ENCODE peak calls at places on chromosome 5, in four cellular contexts. One of them, this sample, is unnamed.

GRCh38 chr5:14168139-14168792 is 25.1 kb downstream of the TRIO start:
- DNase-seq in A549: no peak
- DNase-seq in heart right ventricle: no peak
- DNase-seq in CD8-positive, alpha-beta T cell: no peak
- DNase-seq in this sample: no peak

GRCh38 chr5:3342271-3343100 is 253.1 kb upstream of the IRX1 start:
- DNase-seq in A549: no peak
- DNase-seq in heart right ventricle: no peak
- DNase-seq in CD8-positive, alpha-beta T cell: no peak
- DNase-seq in this sample: no peak

GRCh38 chr5:14208071-14209021 is 65.2 kb downstream of the TRIO start:
- DNase-seq in A549: peak
- DNase-seq in CD8-positive, alpha-beta T cell: no peak
- DNase-seq in heart right ventricle: no peak
- DNase-seq in this sample: peak

GRCh38 chr5:121940741-121941140 is 21.0 kb upstream of the SRFBP1 start:
- DNase-seq in heart right ventricle: no peak
- DNase-seq in A549: no peak
- DNase-seq in CD8-positive, alpha-beta T cell: no peak
- DNase-seq in this sample: no peak

GRCh38 chr5:135887447-135887864 is 8.2 kb downstream of the IL9 start:
- DNase-seq in heart right ventricle: peak
- DNase-seq in CD8-positive, alpha-beta T cell: peak
- DNase-seq in A549: peak
- DNase-seq in this sample: peak

GRCh38 chr5:156128026-156128425 is 198.9 kb upstream of the SGCD start:
- DNase-seq in heart right ventricle: no peak
- DNase-seq in CD8-positive, alpha-beta T cell: no peak
- DNase-seq in A549: no peak
- DNase-seq in this sample: no peak

GRCh38 chr5:115961413-115962238 is 649 bp upstream of the LVRN start:
- DNase-seq in CD8-positive, alpha-beta T cell: no peak
- DNase-seq in heart right ventricle: no peak
- DNase-seq in A549: no peak
- DNase-seq in this sample: peak

GRCh38 chr5:40681351-40682311 is 1.9 kb downstream of the PTGER4 start:
- DNase-seq in A549: no peak
- DNase-seq in CD8-positive, alpha-beta T cell: no peak
- DNase-seq in heart right ventricle: no peak
- DNase-seq in this sample: peak

GRCh38 chr5:135255461-135256178 is 143.4 kb downstream of the MACROH2A1 start:
- DNase-seq in A549: no peak
- DNase-seq in CD8-positive, alpha-beta T cell: no peak
- DNase-seq in heart right ventricle: no peak
- DNase-seq in this sample: no peak

GRCh38 chr5:180289433-180289832 is 2.5 kb downstream of the MAPK9 start:
- DNase-seq in A549: no peak
- DNase-seq in heart right ventricle: no peak
- DNase-seq in CD8-positive, alpha-beta T cell: no peak
- DNase-seq in this sample: no peak

GRCh38 chr5:60287174-60287771 is 393.7 kb upstream of the PDE4D start:
- DNase-seq in heart right ventricle: no peak
- DNase-seq in A549: peak
- DNase-seq in CD8-positive, alpha-beta T cell: no peak
- DNase-seq in this sample: no peak

DNA sequence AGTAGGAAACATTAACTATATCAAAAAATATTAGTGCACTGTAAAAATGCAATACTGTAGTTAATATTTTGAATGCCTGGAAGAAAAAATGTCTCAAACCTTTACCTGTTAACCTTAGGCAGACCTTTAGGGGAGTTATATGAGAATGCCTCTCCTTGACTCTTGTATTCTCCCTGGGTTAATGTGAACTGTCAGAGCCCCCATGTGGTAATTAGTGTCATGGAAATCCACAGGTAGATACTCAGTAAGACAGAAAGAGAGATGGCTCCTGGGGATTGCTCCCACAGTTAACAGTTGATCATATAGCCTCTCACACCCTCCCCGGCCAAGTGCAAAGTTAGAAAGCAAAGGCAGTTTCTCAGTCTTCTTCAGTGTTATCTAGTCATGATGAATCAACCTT is 742.8 kb downstream of the NR2F1-AS1 start:
- DNase-seq in A549: peak
- DNase-seq in CD8-positive, alpha-beta T cell: no peak
- DNase-seq in heart right ventricle: no peak
- DNase-seq in this sample: peak
- TF ChIP-seq CTCF in A549: peak
- TF ChIP-seq CTCF in CD8-positive, alpha-beta T cell: no peak
- TF ChIP-seq CTCF in heart right ventricle: no peak
- TF ChIP-seq CTCF in this sample: no peak

DNA sequence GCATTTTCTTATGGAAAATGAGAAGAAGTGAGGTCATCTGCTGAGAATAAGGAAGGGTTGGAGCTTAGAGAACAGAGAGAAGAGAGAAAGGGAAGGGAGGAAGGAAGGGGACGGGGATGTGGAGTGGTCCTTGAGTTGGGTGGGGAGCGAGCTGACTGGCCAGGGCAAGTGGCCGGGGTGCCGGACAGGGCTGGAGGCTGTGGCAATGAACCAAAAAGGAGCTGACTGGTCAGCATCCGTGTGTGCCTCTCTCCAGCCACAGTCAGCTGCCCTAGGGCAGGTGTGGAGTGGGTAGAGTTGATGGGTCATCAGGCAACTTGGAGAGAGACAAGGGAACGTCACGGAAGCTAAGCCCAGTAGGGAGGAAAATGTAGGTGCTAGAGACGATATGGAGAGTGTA is 234.9 kb upstream of the DAP start:
- DNase-seq in A549: no peak
- DNase-seq in CD8-positive, alpha-beta T cell: no peak
- DNase-seq in heart right ventricle: no peak
- DNase-seq in this sample: no peak
- TF ChIP-seq CTCF in A549: no peak
- TF ChIP-seq CTCF in CD8-positive, alpha-beta T cell: no peak
- TF ChIP-seq CTCF in heart right ventricle: no peak
- TF ChIP-seq CTCF in this sample: no peak

GRCh38 chr5:45521067-45521466 is 175.1 kb downstream of the HCN1 start:
- DNase-seq in A549: peak
- DNase-seq in heart right ventricle: peak
- DNase-seq in CD8-positive, alpha-beta T cell: no peak
- DNase-seq in this sample: no peak
- TF ChIP-seq CTCF in A549: no peak
- TF ChIP-seq CTCF in heart right ventricle: peak
- TF ChIP-seq CTCF in CD8-positive, alpha-beta T cell: no peak
- TF ChIP-seq CTCF in this sample: no peak

DNA sequence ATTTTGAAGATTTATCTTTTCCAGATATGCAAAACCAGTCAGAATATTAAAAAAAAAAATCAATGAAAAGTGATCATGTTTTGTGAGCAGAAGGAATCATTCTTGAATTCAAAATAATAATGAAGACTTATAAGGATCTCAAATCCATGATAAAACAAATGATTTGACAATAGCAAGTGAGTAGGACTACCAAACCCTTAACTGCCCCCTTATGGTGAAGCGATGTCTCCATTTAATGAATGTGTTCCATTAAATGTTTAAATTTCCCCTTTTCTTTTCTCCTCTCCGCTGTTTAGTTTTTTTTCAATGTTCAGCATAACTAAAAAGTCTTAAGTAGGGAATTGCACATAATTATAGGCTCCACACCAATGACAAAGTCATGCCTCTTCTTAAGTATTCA is 12.2 kb upstream of the MARCHF3 start:
- DNase-seq in A549: no peak
- DNase-seq in heart right ventricle: no peak
- DNase-seq in CD8-positive, alpha-beta T cell: no peak
- DNase-seq in this sample: no peak
- TF ChIP-seq CTCF in A549: no peak
- TF ChIP-seq CTCF in heart right ventricle: peak
- TF ChIP-seq CTCF in CD8-positive, alpha-beta T cell: no peak
- TF ChIP-seq CTCF in this sample: no peak

GRCh38 chr5:146043722-146044121 is 61.7 kb downstream of the PLAC8L1 start:
- DNase-seq in CD8-positive, alpha-beta T cell: no peak
- DNase-seq in A549: no peak
- DNase-seq in heart right ventricle: no peak
- DNase-seq in this sample: no peak

GRCh38 chr5:146039420-146039819 is 66.0 kb downstream of the PLAC8L1 start:
- DNase-seq in CD8-positive, alpha-beta T cell: no peak
- DNase-seq in A549: no peak
- DNase-seq in heart right ventricle: no peak
- DNase-seq in this sample: no peak

GRCh38 chr5:146040559-146040958 is 64.8 kb downstream of the PLAC8L1 start:
- DNase-seq in CD8-positive, alpha-beta T cell: no peak
- DNase-seq in heart right ventricle: peak
- DNase-seq in A549: no peak
- DNase-seq in this sample: no peak

GRCh38 chr5:146042628-146043279 is 62.6 kb downstream of the PLAC8L1 start:
- DNase-seq in heart right ventricle: no peak
- DNase-seq in CD8-positive, alpha-beta T cell: no peak
- DNase-seq in A549: peak
- DNase-seq in this sample: no peak

DNA sequence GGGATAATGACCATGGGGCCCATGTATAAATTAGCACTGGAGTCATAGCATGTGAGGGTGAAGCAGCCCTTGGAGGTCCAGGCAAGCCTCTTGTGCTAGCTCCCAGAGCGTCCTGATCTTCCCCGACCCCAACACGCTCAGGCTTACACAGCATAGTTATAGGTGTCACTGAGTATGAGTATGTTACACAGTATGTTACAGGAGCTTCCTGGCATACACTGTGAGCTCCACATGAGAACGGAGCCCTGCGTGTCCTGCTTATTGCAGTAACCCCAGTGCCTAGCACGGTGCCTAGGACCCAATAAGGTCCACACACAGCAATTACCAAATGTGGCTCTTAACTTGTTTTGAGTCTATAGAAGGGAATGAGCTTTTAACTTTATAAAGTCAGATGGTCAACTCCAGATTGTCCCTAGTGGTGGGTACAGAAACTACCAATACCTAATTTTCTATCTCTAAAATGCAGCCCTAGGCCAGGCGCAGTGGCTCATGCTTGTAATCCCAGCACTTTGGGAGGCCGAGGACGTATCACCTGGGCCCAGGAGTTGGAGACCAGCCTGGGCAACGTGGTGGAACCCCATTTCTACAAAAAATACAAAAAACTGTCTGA is 64.1 kb downstream of the PLAC8L1 start:
- DNase-seq in CD8-positive, alpha-beta T cell: no peak
- DNase-seq in A549: peak
- DNase-seq in heart right ventricle: no peak
- DNase-seq in this sample: no peak
- TF ChIP-seq CTCF in CD8-positive, alpha-beta T cell: no peak
- TF ChIP-seq CTCF in A549: peak
- TF ChIP-seq CTCF in heart right ventricle: peak
- TF ChIP-seq CTCF in this sample: peak

DNA sequence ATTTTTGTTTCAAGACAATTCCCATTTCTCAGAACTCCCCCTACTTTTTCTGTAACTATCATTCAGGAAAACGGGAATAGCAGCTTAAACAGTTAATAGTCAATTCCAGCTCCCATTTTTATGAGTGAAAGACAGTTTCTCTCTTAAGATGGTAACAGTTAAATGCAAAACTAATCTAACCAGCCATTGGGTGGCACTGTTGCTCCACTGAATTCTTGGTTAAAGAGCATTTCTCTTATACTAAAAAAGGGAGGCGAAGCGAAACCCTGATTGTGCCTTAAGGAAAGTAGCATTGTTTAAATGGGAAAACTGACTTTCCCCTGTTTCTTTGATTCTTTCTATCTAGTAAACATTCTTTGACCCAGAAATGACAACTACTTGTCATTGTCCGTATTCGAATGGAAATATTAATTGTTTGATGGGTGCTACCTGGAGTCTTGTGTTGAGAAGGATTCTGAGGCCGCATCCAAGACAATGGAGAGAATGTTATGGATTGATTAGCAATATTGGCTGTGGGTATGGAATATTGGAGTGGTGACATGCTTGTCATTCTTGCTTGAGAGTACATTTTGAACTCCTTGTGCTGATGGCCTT is 507.8 kb downstream of the MAT2B start:
- DNase-seq in heart right ventricle: peak
- DNase-seq in CD8-positive, alpha-beta T cell: no peak
- DNase-seq in A549: peak
- DNase-seq in this sample: peak
- TF ChIP-seq CTCF in heart right ventricle: peak
- TF ChIP-seq CTCF in CD8-positive, alpha-beta T cell: no peak
- TF ChIP-seq CTCF in A549: peak
- TF ChIP-seq CTCF in this sample: peak

DNA sequence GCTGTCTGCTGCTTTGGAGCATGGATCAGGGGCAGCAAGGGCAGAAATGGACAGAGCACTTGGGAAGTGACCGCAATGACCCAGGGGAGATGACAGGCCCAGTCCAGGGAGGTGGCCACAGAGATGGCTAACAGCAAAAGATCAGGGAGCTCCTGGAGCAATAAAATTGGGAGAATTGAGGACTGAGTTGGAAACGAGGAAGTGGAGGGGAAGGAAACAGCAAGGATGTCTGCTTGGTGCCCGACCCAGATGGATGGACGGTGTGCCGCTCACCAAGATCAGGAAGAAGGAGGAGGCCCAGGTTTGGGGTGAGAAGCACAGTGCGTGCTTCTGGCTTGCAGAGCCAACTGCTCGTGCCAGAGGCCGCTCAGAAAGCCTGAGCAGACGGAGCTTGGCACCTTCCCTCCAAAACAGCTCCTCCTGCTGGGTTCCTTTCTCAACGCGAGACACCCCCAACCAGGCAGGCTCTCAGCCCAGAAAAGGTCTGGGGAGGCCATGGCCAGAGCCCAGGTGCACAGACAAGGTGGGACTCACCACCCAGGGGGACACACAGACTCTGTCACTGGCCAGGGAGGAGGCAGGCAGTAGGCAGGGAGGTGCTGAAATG is 1.7 kb upstream of the SLC34A1 start:
- DNase-seq in heart right ventricle: no peak
- DNase-seq in CD8-positive, alpha-beta T cell: no peak
- DNase-seq in A549: peak
- DNase-seq in this sample: no peak
- TF ChIP-seq CTCF in heart right ventricle: peak
- TF ChIP-seq CTCF in CD8-positive, alpha-beta T cell: no peak
- TF ChIP-seq CTCF in A549: peak
- TF ChIP-seq CTCF in this sample: no peak

GRCh38 chr5:114898602-114899001 is 271.1 kb downstream of the TRIM36 start:
- DNase-seq in heart right ventricle: no peak
- DNase-seq in CD8-positive, alpha-beta T cell: no peak
- DNase-seq in A549: no peak
- DNase-seq in this sample: no peak
- TF ChIP-seq CTCF in heart right ventricle: no peak
- TF ChIP-seq CTCF in CD8-positive, alpha-beta T cell: no peak
- TF ChIP-seq CTCF in A549: no peak
- TF ChIP-seq CTCF in this sample: peak